ENCODE peak calls at places on chromosomes 7 and 10, in four cellular contexts. T is cardiac muscle cell, R is ovary, Y is tibial artery. B is an unnamed sample. For H3K4me1, the result is how much of the 10 kb centered on the place peaks cover.

GRCh38 chr7:13279854-13280435 is 592.5 kb downstream of the ARL4A start:
- DNase-seq in R (no peak), Y (no peak), T (peak), B (no peak)

GRCh38 chr7:158106272-158106671 is 481.4 kb downstream of the PTPRN2 start:
- DNase-seq in R (no peak), T (no peak), Y (no peak), B (no peak)

GRCh38 chr7:93147358-93147757 is 827 bp downstream of the SAMD9L start:
- DNase-seq in R (peak), T (peak), Y (no peak), B (peak)

GRCh38 chr7:64887756-64888508 is 15.1 kb upstream of the ZNF273 start:
- DNase-seq in T (no peak), Y (no peak), R (no peak), B (no peak)

GRCh38 chr10:101011517-101012423 is 12.2 kb downstream of the LZTS2 start:
- DNase-seq in Y (no peak), T (no peak), R (no peak), B (no peak)

GRCh38 chr10:44393834-44394547 is 9.1 kb upstream of the CXCL12 start:
- DNase-seq in T (no peak), R (no peak), Y (no peak), B (peak)

GRCh38 chr7:22565315-22565811 is 65.4 kb upstream of the STEAP1B start:
- DNase-seq in Y (no peak), T (peak), R (no peak), B (no peak)

GRCh38 chr7:135976312-135977019 is 693 bp downstream of the MTPN start:
- DNase-seq in R (no peak), T (no peak), Y (no peak), B (peak)

GRCh38 chr7:25716421-25716820 is 435.6 kb upstream of the NFE2L3 start:
- DNase-seq in T (peak), Y (no peak), R (no peak), B (no peak)

GRCh38 chr7:136033413-136034031 is 56.4 kb upstream of the MTPN start:
- DNase-seq in R (peak), Y (no peak), T (peak), B (peak)

GRCh38 chr7:154770962-154771361 is 232.0 kb downstream of the PAXIP1 start:
- DNase-seq in Y (no peak), R (no peak), T (no peak), B (no peak)

GRCh38 chr7:121372376-121373024 is 23.6 kb downstream of the FAM3C start:
- DNase-seq in T (peak), R (no peak), Y (no peak), B (no peak)

GRCh38 chr10:102630663-102631062 is 13.6 kb upstream of the TRIM8 start:
- DNase-seq in R (no peak), Y (no peak), T (no peak), B (no peak)
- H3K4me1 ChIP-seq in R (under half), Y (under half), T (half or more), B (under half)

GRCh38 chr10:124688889-124689670 is 55.1 kb downstream of the FAM53B start:
- DNase-seq in R (no peak), Y (no peak), T (no peak), B (no peak)
- H3K27ac ChIP-seq in R (no peak), Y (no peak), T (peak), B (peak)

GRCh38 chr10:93457511-93457910 is 24.6 kb downstream of the MYOF start:
- DNase-seq in Y (no peak), T (no peak), R (no peak), B (no peak)

GRCh38 chr10:93456480-93456879 is 25.7 kb downstream of the MYOF start:
- DNase-seq in R (no peak), T (no peak), Y (no peak), B (no peak)

GRCh38 chr10:93461807-93462178 is 20.3 kb downstream of the MYOF start:
- DNase-seq in T (peak), Y (no peak), R (no peak), B (no peak)

GRCh38 chr10:93461124-93461806 is 20.9 kb downstream of the MYOF start:
- DNase-seq in Y (no peak), T (no peak), R (no peak), B (no peak)

GRCh38 chr10:93458821-93459257 is 23.3 kb downstream of the MYOF start:
- DNase-seq in Y (peak), T (peak), R (peak), B (peak)
- H3K4me1 ChIP-seq in Y (under half), T (under half), R (under half), B (under half)

GRCh38 chr7:130356760-130357611 is 12.4 kb downstream of the CPA5 start:
- DNase-seq in R (peak), Y (peak), T (peak), B (peak)
- H3K27ac ChIP-seq in R (peak), Y (peak), T (peak), B (peak)